ENCODE peak calls at places on chromosome 14, in nine cellular contexts. W is tibial nerve, E is adrenal gland, Q is testis, Z is heart left ventricle, K is upper lobe of left lung, D is HCT116, T is spleen, N is A549. G is an unnamed sample.

GRCh38 chr14:48788771-48789170 is 797.4 kb downstream of the RPS29 start:
- DNase-seq in K (no peak), E (no peak), W (no peak), D (no peak), Z (no peak), N (no peak), T (no peak), Q (peak), G (no peak)

GRCh38 chr14:97641827-97642226 is 844.6 kb downstream of the VRK1 start:
- DNase-seq in K (no peak), N (no peak), T (no peak), Q (no peak), W (no peak), Z (no peak), E (no peak), D (no peak), G (peak)

GRCh38 chr14:102580552-102581110 is 11.8 kb upstream of the RCOR1 start:
- DNase-seq in Z (no peak), Q (no peak), W (no peak), E (no peak), N (no peak), D (no peak), K (no peak), T (no peak), G (no peak)

GRCh38 chr14:68619805-68620574 is 172.9 kb downstream of the ZFP36L1 start:
- DNase-seq in Q (no peak), T (no peak), E (peak), W (no peak), Z (peak), D (peak), K (no peak), N (peak), G (peak)

GRCh38 chr14:55789442-55789841 is 209.4 kb downstream of the KTN1 start:
- DNase-seq in Q (no peak), N (no peak), T (no peak), E (no peak), W (no peak), Z (no peak), K (no peak), D (no peak), G (no peak)

GRCh38 chr14:63633801-63634200 is 7.9 kb downstream of the WDR89 start:
- DNase-seq in W (no peak), N (no peak), D (no peak), K (no peak), Q (no peak), E (no peak), Z (no peak), T (no peak), G (no peak)

GRCh38 chr14:21748869-21749303 is 75.3 kb upstream of the OR4E1 start:
- DNase-seq in D (peak), Z (no peak), K (peak), E (no peak), T (no peak), N (peak), W (peak), Q (peak), G (no peak)

GRCh38 chr14:65095633-65096205 is 6.6 kb downstream of the MAX start:
- DNase-seq in T (no peak), E (peak), Z (peak), N (no peak), K (peak), Q (peak), W (peak), D (no peak), G (no peak)

GRCh38 chr14:96086032-96086431 is 46.9 kb downstream of the C14orf132 start:
- DNase-seq in W (no peak), Q (no peak), E (no peak), K (no peak), N (peak), Z (no peak), D (no peak), T (no peak), G (no peak)

GRCh38 chr14:72892103-72892878 is 1.6 kb downstream of the DPF3 start:
- DNase-seq in W (no peak), Q (peak), Z (no peak), T (no peak), D (no peak), K (no peak), E (no peak), N (no peak), G (no peak)

GRCh38 chr14:62117010-62117717 is 354.9 kb downstream of the SNAPC1 start:
- DNase-seq in T (peak), Q (peak), E (peak), Z (peak), W (no peak), D (no peak), K (peak), N (peak), G (no peak)

GRCh38 chr14:102028733-102029132 is 58.1 kb downstream of the HSP90AA1 start:
- DNase-seq in Z (no peak), N (no peak), W (no peak), E (no peak), D (no peak), Q (no peak), T (no peak), K (no peak), G (no peak)

GRCh38 chr14:50600849-50601248 is 40.9 kb downstream of the ATL1 start:
- DNase-seq in N (peak), Z (no peak), T (no peak), D (no peak), Q (no peak), K (no peak), E (no peak), W (no peak), G (no peak)

GRCh38 chr14:34580381-34580780 is 40.9 kb upstream of the EAPP start:
- DNase-seq in K (no peak), E (peak), N (no peak), T (peak), W (no peak), Q (no peak), D (no peak), Z (no peak), G (peak)

GRCh38 chr14:60656755-60657608 is 7.7 kb upstream of the SIX1 start:
- DNase-seq in N (peak), T (peak), D (no peak), E (peak), Q (peak), Z (peak), W (no peak), K (peak), G (peak)

GRCh38 chr14:31895206-31895605 is 181.9 kb upstream of the ARHGAP5 start:
- DNase-seq in Q (no peak), K (no peak), D (no peak), T (no peak), Z (no peak), W (no peak), E (no peak), N (no peak), G (no peak)

GRCh38 chr14:65225299-65226159 is 123.2 kb upstream of the MAX start:
- DNase-seq in E (no peak), D (no peak), K (no peak), T (no peak), Q (no peak), Z (no peak), W (no peak), N (no peak), G (no peak)

GRCh38 chr14:50501642-50502041 is 30.7 kb downstream of the MAP4K5 start:
- DNase-seq in T (no peak), N (peak), D (no peak), K (no peak), E (no peak), Q (no peak), Z (no peak), W (no peak), G (no peak)

GRCh38 chr14:49036991-49037390 is 549.2 kb downstream of the RPS29 start:
- DNase-seq in E (no peak), N (no peak), K (no peak), T (no peak), Q (no peak), D (no peak), Z (no peak), W (no peak), G (no peak)

GRCh38 chr14:97697772-97698171 is 900.6 kb downstream of the VRK1 start:
- DNase-seq in T (no peak), N (no peak), Z (no peak), K (no peak), Q (no peak), W (no peak), E (no peak), D (no peak), G (no peak)

GRCh38 chr14:59711083-59711482 is 134.5 kb upstream of the CCDC175 start:
- DNase-seq in Z (no peak), N (no peak), W (no peak), K (no peak), T (no peak), E (no peak), Q (no peak), D (no peak), G (no peak)

GRCh38 chr14:24920265-24921080 is 129.5 kb downstream of the STXBP6 start:
- DNase-seq in Z (no peak), Q (no peak), E (no peak), W (no peak), D (no peak), K (no peak), N (no peak), T (no peak), G (no peak)

GRCh38 chr14:76084374-76084773 is 67.3 kb upstream of the GPATCH2L start:
- DNase-seq in E (no peak), W (no peak), D (no peak), K (no peak), Q (no peak), T (no peak), N (no peak), Z (no peak), G (no peak)

GRCh38 chr14:23567186-23568020 is at the start of gene AP1G2:
- DNase-seq in T (peak), N (peak), D (peak), Z (peak), K (peak), Q (peak), E (peak), W (peak), G (peak)

GRCh38 chr14:69050235-69051184 is 71.4 kb upstream of the ACTN1 start:
- DNase-seq in K (no peak), D (no peak), N (no peak), Q (no peak), Z (no peak), E (no peak), T (no peak), W (no peak), G (no peak)

GRCh38 chr14:103451401-103451800 is 66.2 kb downstream of the MARK3 start:
- DNase-seq in D (no peak), N (no peak), T (no peak), E (no peak), K (no peak), Q (no peak), Z (no peak), W (no peak), G (no peak)

GRCh38 chr14:49921401-49921800 is 28.5 kb downstream of the ARF6 start:
- DNase-seq in D (no peak), T (no peak), E (no peak), W (no peak), Z (no peak), N (no peak), K (no peak), Q (no peak), G (no peak)

GRCh38 chr14:62084020-62084419 is 321.8 kb downstream of the SNAPC1 start:
- DNase-seq in K (no peak), Q (no peak), D (no peak), N (no peak), W (no peak), Z (no peak), T (no peak), E (no peak), G (no peak)

GRCh38 chr14:49879683-49880204 is 13.1 kb upstream of the ARF6 start:
- DNase-seq in Z (no peak), Q (peak), N (peak), K (peak), T (no peak), E (peak), D (peak), W (no peak), G (no peak)

GRCh38 chr14:24279301-24280186 is 8.1 kb upstream of the RABGGTA start:
- DNase-seq in D (no peak), Z (peak), T (peak), E (peak), K (peak), Q (no peak), W (no peak), N (peak), G (no peak)

GRCh38 chr14:23162800-23163199 is 20.7 kb downstream of the SLC7A8 start:
- DNase-seq in T (no peak), K (no peak), W (no peak), Z (no peak), D (no peak), Q (no peak), E (no peak), N (no peak), G (peak)

GRCh38 chr14:49950275-49951250 is 57.7 kb downstream of the ARF6 start:
- DNase-seq in Q (no peak), N (no peak), E (no peak), W (no peak), K (peak), D (peak), T (no peak), Z (no peak), G (peak)

GRCh38 chr14:41785696-41786095 is 179.0 kb downstream of the LRFN5 start:
- DNase-seq in W (no peak), T (no peak), D (no peak), E (no peak), K (no peak), Q (no peak), N (peak), Z (no peak), G (no peak)

DNA sequence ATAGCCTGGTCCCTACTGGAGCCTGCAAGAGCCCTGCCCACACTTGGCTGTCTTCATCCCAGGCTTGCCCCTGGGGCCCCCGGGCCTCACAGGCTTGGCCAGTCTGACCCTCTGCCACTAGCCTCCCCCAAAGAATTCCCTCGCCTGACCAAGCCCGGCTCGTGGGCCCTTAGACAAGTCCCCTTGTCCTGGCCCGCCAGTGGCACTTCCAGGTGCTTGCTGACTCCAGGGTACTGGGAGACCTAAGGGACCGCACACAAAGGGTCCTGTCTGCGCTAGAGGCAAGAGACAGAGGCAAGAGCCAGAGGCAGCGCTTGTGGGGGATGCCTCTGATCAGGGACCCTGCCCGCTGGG is 5.0 kb downstream of the BTBD6 start:
- DNase-seq in K (no peak), T (no peak), W (no peak), D (no peak), E (no peak), N (no peak), Q (no peak), Z (no peak), G (no peak)
- TF ChIP-seq POLR2A in K (no peak), T (no peak), W (no peak), D (no peak), E (no peak), N (no peak), Q (no peak), Z (no peak), G (no peak)

DNA sequence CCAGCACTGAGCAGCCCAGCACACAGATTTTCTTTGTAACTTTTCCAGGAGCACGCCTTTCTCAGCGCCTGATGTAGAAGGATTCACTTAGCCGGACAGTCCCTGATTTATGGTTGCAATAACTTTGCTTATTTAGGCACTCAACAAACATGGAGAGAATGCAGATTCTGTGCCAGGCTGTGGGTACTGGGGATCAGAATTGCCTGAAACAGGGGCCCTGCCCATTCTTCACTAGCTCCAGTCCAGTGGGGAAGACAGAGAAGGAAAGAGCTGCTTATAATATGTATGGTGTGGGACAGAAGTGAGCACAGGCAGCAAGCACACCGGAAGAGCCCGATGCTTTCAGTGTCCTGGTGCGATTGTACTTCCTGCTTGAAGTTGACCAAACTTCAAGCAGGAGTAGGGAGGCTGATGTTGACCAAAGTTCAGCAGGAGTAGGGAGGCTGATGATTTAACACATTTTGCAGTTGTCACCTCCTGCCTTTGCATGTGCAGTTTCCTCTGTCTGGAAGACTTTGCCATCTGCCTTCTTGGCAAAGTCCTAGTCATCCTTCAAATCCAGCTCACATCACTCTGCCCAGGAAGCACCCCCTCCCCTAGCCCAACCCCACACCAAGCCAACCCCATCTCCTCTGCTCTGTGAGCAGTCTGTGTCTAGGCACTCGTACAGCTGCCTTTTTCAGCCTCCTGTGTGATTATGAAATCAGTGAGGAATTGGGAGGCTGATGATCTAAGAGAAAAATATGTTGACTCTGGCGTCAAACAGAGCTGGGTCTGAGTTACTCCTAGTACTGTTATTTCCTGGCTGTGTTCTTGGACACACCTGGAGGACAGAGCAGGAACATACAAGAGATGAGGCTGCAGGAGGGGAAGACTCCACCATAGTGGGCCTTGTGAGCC is 12.0 kb upstream of the PRIMA1 start:
- DNase-seq in T (no peak), W (no peak), D (no peak), N (no peak), K (no peak), E (no peak), Q (no peak), Z (no peak), G (no peak)
- TF ChIP-seq CTCF in T (no peak), W (no peak), D (no peak), N (no peak), K (no peak), E (no peak), Q (no peak), Z (no peak), G (no peak)

DNA sequence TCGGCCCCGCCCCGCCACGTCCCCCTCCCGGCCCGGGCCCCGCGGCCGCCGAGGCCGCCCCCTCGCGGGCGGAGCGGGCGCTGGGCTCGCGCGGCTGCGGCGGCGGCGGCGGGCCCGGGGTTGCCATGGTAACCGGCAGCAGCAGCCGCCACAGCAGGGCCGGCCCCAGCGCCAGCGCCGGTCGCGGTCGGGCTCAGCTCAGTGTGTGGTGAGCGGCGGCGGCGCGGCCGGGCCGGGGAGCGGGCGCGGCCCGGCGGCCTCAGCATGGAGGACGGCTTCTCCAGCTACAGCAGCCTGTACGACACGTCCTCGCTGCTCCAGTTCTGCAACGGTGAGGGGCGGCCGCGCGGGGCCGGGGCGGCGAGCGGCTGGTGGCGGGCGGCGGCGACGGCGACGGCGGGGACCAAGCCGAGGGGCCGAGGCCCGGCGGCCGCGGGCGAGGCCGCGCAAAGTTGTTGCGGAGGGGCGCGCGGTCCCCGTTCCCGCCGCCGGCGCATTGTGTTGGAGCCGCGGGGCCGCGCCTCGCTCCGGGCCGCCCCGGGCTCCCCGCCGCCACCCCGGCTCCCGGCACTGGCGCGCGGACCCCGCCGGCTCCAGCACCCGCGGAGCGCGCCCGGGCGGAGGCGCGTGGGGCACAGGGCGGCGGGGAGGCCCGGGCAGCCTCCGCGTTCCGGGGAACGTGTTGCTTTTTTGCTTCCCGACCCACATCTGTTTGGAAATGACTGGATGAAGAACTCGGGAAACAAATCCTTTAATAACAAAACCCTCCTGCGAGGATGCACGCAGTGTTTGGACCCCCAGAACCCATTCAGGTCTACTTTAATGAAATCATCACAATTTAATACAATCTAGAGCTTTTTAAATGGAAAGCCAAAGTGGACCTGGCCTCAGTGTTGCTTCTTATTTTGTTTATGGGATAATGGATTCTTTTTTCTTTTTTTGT is at the start of gene EML1:
- DNase-seq in T (peak), E (peak), Q (peak), K (peak), Z (peak), D (peak), N (peak), W (peak), G (peak)
- TF ChIP-seq POLR2A in T (no peak), E (no peak), Q (no peak), K (no peak), Z (no peak), D (no peak), N (peak), W (peak), G (no peak)

DNA sequence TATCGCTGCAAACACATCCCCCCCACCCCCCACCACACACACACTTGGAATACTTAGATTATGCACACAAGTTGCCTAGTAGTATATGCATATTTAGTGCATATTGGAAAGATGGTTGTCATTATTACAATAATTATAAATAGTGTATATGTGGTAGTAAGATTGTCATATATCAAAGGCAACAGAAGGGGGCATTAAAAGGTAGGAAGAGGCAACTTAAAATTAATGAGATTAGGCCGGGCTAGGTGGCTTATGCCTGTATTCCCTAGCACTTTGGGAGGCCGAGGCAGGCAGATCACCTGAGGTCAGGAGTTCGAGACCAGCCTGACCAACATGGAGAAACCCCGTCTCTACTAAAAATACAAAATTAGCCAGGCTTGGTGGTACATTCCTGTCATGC is 52.1 kb downstream of the GSC start:
- DNase-seq in E (no peak), W (no peak), Q (no peak), D (no peak), K (no peak), T (no peak), N (no peak), Z (no peak), G (no peak)
- TF ChIP-seq CTCF in E (no peak), W (no peak), Q (no peak), D (peak), K (no peak), T (no peak), N (no peak), Z (no peak), G (no peak)

DNA sequence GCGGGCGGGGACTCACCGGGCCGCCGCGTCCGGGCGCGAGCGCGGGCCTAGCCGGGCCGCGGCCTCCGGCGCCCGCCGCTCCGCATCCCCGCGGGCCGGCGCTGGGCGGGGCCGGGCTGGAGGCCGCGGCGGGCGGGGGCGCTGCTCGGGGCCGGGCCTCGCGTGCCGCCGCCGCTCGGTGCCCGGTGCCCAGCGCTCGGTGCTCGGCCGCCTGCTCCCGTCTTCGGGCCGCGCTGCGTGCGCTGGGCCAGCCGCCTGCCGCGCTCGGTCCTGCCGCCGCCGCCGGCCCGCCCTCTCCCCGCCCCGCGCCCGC is at the start of gene AKT1:
- DNase-seq in N (no peak), W (no peak), Z (no peak), D (no peak), Q (no peak), K (no peak), T (no peak), E (no peak), G (no peak)
- TF ChIP-seq POLR2A in N (no peak), W (no peak), Z (no peak), D (no peak), Q (no peak), K (no peak), T (no peak), E (no peak), G (no peak)